ENCODE peak calls at places on chromosomes 3 and 15, in nine cellular contexts. V, G, S, U, Y, C, Z, J and F are unnamed samples.

GRCh38 chr15:39530446-39531342 is 50.2 kb upstream of the THBS1 start:
- DNase-seq in V (no peak), G (no peak), S (no peak), J (no peak), Z (no peak), C (no peak), Y (no peak), U (peak), F (no peak)

GRCh38 chr3:18234717-18235335 is 190.3 kb downstream of the SATB1 start:
- DNase-seq in S (no peak), V (no peak), G (peak), Y (peak), C (no peak), Z (no peak), J (no peak), U (no peak), F (no peak)

GRCh38 chr15:73800662-73801345 is 47.7 kb upstream of the INSYN1 start:
- DNase-seq in J (peak), Y (peak), V (no peak), C (peak), S (peak), Z (no peak), G (no peak), U (peak), F (peak)

GRCh38 chr3:107430214-107431047 is 53.2 kb downstream of the CCDC54 start:
- DNase-seq in S (peak), V (peak), U (peak), Y (no peak), C (no peak), J (peak), Z (no peak), G (no peak), F (no peak)

GRCh38 chr3:104909188-104909587 is 457.5 kb upstream of the ALCAM start:
- DNase-seq in Z (no peak), C (peak), U (peak), J (peak), G (peak), Y (no peak), V (no peak), S (no peak), F (no peak)

GRCh38 chr15:47332481-47332880 is 384.8 kb upstream of the SEMA6D start:
- DNase-seq in S (no peak), Z (no peak), J (no peak), C (peak), U (peak), Y (no peak), V (no peak), G (peak), F (no peak)

GRCh38 chr3:75737831-75738493 is 47.4 kb downstream of the ZNF717 start:
- DNase-seq in Z (no peak), J (no peak), G (no peak), Y (no peak), V (no peak), U (peak), C (no peak), S (no peak), F (no peak)

GRCh38 chr3:141561426-141562034 is 74.7 kb downstream of the RASA2 start:
- DNase-seq in G (peak), Y (peak), S (no peak), U (peak), V (peak), C (peak), J (peak), Z (no peak), F (no peak)

GRCh38 chr3:118641608-118642007 is 393.0 kb downstream of the IGSF11 start:
- DNase-seq in J (no peak), S (no peak), G (no peak), U (no peak), Y (no peak), Z (no peak), V (peak), C (no peak), F (peak)

GRCh38 chr3:39189150-39189510 is 3.3 kb downstream of the XIRP1 start:
- DNase-seq in V (no peak), U (no peak), Y (no peak), Z (no peak), S (no peak), C (no peak), J (no peak), G (no peak), F (no peak)

GRCh38 chr3:56557815-56558170 is 818 bp downstream of the CCDC66 start:
- DNase-seq in C (no peak), Y (no peak), J (no peak), V (no peak), G (no peak), S (no peak), U (no peak), Z (no peak), F (no peak)
- TF ChIP-seq CTCF in C (no peak), Y (no peak), J (no peak), V (no peak), G (no peak), S (no peak), U (no peak), Z (no peak), F (peak)

GRCh38 chr3:45548724-45549123 is 45.8 kb upstream of the LIMD1 start:
- DNase-seq in C (no peak), Y (no peak), V (no peak), Z (no peak), G (no peak), U (no peak), S (no peak), J (no peak), F (no peak)
- H3K4me3 ChIP-seq in C (no peak), Y (no peak), V (no peak), Z (no peak), G (no peak), U (no peak), S (no peak), J (no peak), F (no peak)

GRCh38 chr3:58323795-58324674 is 8.7 kb upstream of the PXK start:
- DNase-seq in V (no peak), Y (no peak), G (no peak), J (no peak), S (no peak), C (no peak), Z (no peak), U (no peak), F (no peak)
- H3K27ac ChIP-seq in V (no peak), Y (no peak), G (no peak), J (no peak), S (no peak), C (no peak), Z (no peak), U (no peak), F (no peak)

GRCh38 chr15:101121511-101122090 is 130.2 kb downstream of the CHSY1 start:
- DNase-seq in V (peak), Y (peak), Z (no peak), C (no peak), U (peak), J (peak), G (peak), S (peak), F (peak)
- TF ChIP-seq CTCF in V (peak), Y (peak), Z (no peak), C (peak), U (peak), J (peak), G (peak), S (no peak), F (peak)

DNA sequence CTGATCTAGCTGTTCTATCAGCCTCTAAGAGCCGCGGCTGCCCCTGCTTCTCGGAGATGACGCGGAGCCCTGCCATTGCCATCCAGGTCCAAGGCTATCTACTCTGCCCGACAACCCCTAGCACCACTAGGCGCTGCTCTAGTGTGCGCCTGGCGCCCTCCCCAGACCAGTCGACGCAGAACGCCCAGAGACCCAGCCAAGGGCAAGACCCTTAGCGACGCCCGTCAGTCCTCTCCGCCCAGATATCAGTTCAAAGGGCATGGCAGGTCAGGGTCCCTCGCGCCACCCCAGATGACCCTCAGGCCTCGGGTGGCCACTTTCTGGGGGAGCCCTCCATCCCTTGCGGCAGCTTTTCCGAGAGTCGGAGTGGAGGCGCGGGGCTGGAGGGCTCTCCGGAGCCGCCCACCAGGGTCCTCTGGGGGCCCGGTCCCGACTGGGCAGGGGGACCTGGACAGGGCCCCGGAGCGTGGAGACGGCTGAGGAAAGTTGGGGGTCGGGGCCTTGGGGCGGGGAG is 371 bp upstream of the CLSTN2 start:
- DNase-seq in V (peak), G (peak), Z (no peak), J (peak), U (peak), C (no peak), Y (peak), S (peak), F (peak)
- H3K4me3 ChIP-seq in V (peak), G (peak), Z (peak), J (peak), U (no peak), C (no peak), Y (peak), S (peak), F (peak)

GRCh38 chr15:83230242-83230641 is 22.6 kb upstream of the HDGFL3 start:
- DNase-seq in C (no peak), G (no peak), Z (no peak), Y (no peak), U (no peak), V (no peak), J (no peak), S (no peak), F (no peak)
- H3K27ac ChIP-seq in C (no peak), G (no peak), Z (no peak), Y (no peak), U (no peak), V (no peak), J (no peak), S (no peak), F (no peak)